ENCODE peak calls at places on chromosomes 3 and 15, in seven cellular contexts. Y, T, V, M, O, R and X are unnamed samples.

GRCh38 chr3:128285042-128285924 is 132.0 kb downstream of the EEFSEC start:
- DNase-seq in Y (no peak), T (peak; percentile 3), V (no peak), M (no peak), O (no peak), R (no peak), X (no peak)

GRCh38 chr15:75945953-75946352 is 42.3 kb downstream of the FBXO22 start:
- DNase-seq in Y (no peak), T (no peak), V (no peak), M (no peak), O (no peak), R (no peak), X (no peak)

GRCh38 chr15:68028808-68029207 is 25.3 kb upstream of the PIAS1 start:
- DNase-seq in Y (no peak), T (no peak), V (no peak), M (no peak), O (no peak), R (no peak), X (no peak)

GRCh38 chr3:72345237-72345878 is 502.9 kb downstream of the SHQ1 start:
- DNase-seq in Y (no peak), T (no peak), V (no peak), M (no peak), O (no peak), R (no peak), X (no peak)

GRCh38 chr3:126606021-126606420 is 47.3 kb upstream of the C3orf22 start:
- DNase-seq in Y (no peak), T (no peak), V (no peak), M (no peak), O (no peak), R (no peak), X (no peak)

GRCh38 chr3:38337703-38338102 is 8.9 kb upstream of the XYLB start:
- DNase-seq in Y (no peak), T (no peak), V (no peak), M (no peak), O (no peak), R (no peak), X (no peak)

GRCh38 chr3:138608322-138609214 is at the start of gene FAIM:
- DNase-seq in Y (peak; percentile 46), T (peak; percentile 80), V (peak; percentile 63), M (peak; percentile 70), O (peak; percentile 46), R (peak; percentile 72), X (peak; percentile 71)

GRCh38 chr3:112124901-112125607 is 8.0 kb downstream of the GCSAM start:
- DNase-seq in Y (no peak), T (no peak), V (no peak), M (no peak), O (no peak), R (no peak), X (no peak)

GRCh38 chr15:41417418-41417811 is 520 bp downstream of the RTF1 start:
- DNase-seq in Y (peak; percentile 17), T (no peak), V (no peak), M (peak; percentile 50), O (no peak), R (no peak), X (no peak)

GRCh38 chr15:78789615-78790014 is 21.6 kb downstream of the ADAMTS7 start:
- DNase-seq in Y (no peak), T (no peak), V (no peak), M (no peak), O (no peak), R (no peak), X (no peak)

GRCh38 chr3:100891827-100892226 is 101.4 kb downstream of the ABI3BP start:
- DNase-seq in Y (no peak), T (no peak), V (no peak), M (no peak), O (no peak), R (no peak), X (no peak)

GRCh38 chr3:143330316-143330868 is 210.8 kb downstream of the CHST2 start:
- DNase-seq in Y (no peak), T (no peak), V (no peak), M (no peak), O (no peak), R (no peak), X (no peak)

GRCh38 chr3:114380233-114380645 is 86.4 kb downstream of the TIGIT start:
- DNase-seq in Y (no peak), T (peak; percentile 46), V (peak; percentile 71), M (peak; percentile 80), O (peak; percentile 44), R (peak; percentile 57), X (peak; percentile 29)
- H3K27ac ChIP-seq in Y (no peak overlapping the region), T (peak overlapping the region; percentile 43), V (peak overlapping the region; percentile 51), M (peak overlapping the region; percentile 78), O (peak overlapping the region; percentile 55), R (peak overlapping the region; percentile 93), X (peak overlapping the region; percentile 72)

GRCh38 chr3:32584660-32585059 is 14.0 kb upstream of the DYNC1LI1 start:
- DNase-seq in Y (no peak), T (no peak), V (no peak), M (peak; percentile 31), O (no peak), R (no peak), X (no peak)

GRCh38 chr3:32577621-32578556 is 7.2 kb upstream of the DYNC1LI1 start:
- DNase-seq in Y (no peak), T (no peak), V (no peak), M (peak; percentile 24), O (no peak), R (no peak), X (no peak)

GRCh38 chr3:32586361-32586760 is 15.7 kb upstream of the DYNC1LI1 start:
- DNase-seq in Y (no peak), T (no peak), V (no peak), M (no peak), O (no peak), R (no peak), X (no peak)

DNA sequence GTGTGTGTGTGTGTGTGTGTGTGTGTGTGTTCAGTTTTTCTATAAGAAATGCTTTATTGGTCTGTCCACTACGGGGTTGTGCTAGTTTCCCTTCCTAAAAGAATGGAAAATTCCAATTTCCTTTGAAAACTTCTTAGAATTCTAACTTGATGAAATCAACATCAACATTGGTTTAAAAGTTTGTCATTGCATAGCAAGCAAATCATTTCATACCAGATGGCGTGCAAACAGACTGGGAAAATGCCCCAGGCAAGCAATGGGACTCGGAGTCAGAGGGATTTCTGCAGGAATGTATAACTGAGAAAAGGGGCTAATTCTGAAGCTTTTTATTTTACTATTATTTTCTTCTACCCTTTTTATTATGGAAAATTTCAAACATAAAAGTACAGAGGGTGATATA is 13.1 kb upstream of the DYNC1LI1 start:
- DNase-seq in Y (no peak), T (no peak), V (no peak), M (no peak), O (no peak), R (no peak), X (no peak)
- TF ChIP-seq POLR2A in Y (no peak), T (no peak), V (no peak), M (no peak), O (no peak), R (no peak), X (no peak)

DNA sequence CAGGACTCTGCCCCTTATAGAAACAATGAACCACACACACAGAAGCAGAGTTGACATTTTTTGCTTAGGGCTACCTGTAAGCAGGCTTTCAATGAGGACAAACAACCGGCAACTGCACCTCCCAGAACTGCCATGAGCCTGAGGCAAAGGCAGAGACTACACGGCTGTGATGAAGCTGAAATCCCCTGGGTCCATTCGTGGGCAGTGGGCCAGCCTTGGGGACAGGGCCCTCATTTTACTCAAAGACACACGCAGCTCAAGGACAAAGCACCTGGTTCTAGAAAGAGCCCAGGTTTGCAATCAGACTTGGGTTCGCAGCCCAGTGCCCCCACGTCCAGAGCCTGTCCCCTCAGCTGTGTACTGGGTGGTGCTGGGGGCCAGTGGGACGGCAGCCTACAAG is 18.0 kb downstream of the FAM174B start:
- DNase-seq in Y (no peak), T (no peak), V (no peak), M (peak; percentile 32), O (no peak), R (peak; percentile 70), X (peak; percentile 25)
- H3K27ac ChIP-seq in Y (no peak overlapping the region), T (no peak overlapping the region), V (no peak overlapping the region), M (no peak overlapping the region), O (no peak overlapping the region), R (peak overlapping the region; percentile 74), X (peak overlapping the region; percentile 86)

GRCh38 chr3:133949438-133949837 is 53.8 kb upstream of the RAB6B start:
- DNase-seq in Y (no peak), T (no peak), V (no peak), M (no peak), O (no peak), R (no peak), X (no peak)
- TF ChIP-seq POLR2A in Y (no peak), T (no peak), V (no peak), M (no peak), O (no peak), R (no peak), X (no peak)

DNA sequence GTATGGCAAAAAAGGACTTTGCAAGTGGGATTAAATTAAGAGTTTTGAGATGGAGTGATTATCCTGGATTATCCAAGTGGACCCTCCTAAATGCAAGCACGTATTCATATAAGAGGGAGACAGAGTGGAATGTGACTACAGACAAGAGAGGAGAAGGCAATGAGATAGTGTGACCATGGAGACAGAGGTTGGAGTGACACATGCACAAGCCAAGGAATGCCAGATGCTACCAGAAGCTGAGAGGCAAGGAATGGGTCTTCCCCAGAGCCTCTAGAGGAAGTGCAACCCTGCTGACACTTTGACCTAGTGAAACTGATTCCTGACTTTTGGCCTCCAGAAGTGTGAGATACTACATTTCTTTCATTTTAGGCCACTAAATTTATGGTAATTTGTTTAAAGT is 117.2 kb downstream of the UACA start:
- DNase-seq in Y (no peak), T (no peak), V (no peak), M (no peak), O (no peak), R (no peak), X (no peak)
- H3K27ac ChIP-seq in Y (no peak overlapping the region), T (no peak overlapping the region), V (no peak overlapping the region), M (no peak overlapping the region), O (no peak overlapping the region), R (no peak overlapping the region), X (no peak overlapping the region)